ENCODE peak calls at places on chromosome 16, in eight cellular contexts. G is IMR-90, H is right lobe of liver, X is mesenchymal stem cell, U is neural progenitor cell, O is A549, B is fibroblast of lung, J is body of pancreas. W is an unnamed sample.

GRCh38 chr16:14036869-14037268 is 34.2 kb upstream of the MRTFB start:
- DNase-seq in G (no peak), H (no peak), X (no peak), U (no peak), O (no peak), B (no peak), J (no peak), W (no peak)

GRCh38 chr16:88570691-88571092 is 489 bp downstream of the ZC3H18 start:
- DNase-seq in G (no peak), H (no peak), X (peak), U (peak), O (no peak), B (peak), J (peak), W (no peak)

GRCh38 chr16:85391769-85392583 is 221.1 kb upstream of the GSE1 start:
- DNase-seq in G (peak), H (peak), X (no peak), U (no peak), O (no peak), B (no peak), J (no peak), W (peak)

GRCh38 chr16:63789603-63790002 is 1332.3 kb downstream of the CDH11 start:
- DNase-seq in G (no peak), H (no peak), X (no peak), U (no peak), O (no peak), B (no peak), J (no peak), W (no peak)

GRCh38 chr16:84616515-84616914 is 1.4 kb downstream of the COTL1 start:
- DNase-seq in G (no peak), H (no peak), X (peak), U (no peak), O (no peak), B (no peak), J (no peak), W (no peak)

GRCh38 chr16:12120331-12120981 is 143.9 kb downstream of the SNX29 start:
- DNase-seq in G (peak), H (no peak), X (peak), U (no peak), O (no peak), B (peak), J (no peak), W (peak)

GRCh38 chr16:48432136-48432535 is 46.9 kb upstream of the SIAH1 start:
- DNase-seq in G (no peak), H (no peak), X (no peak), U (no peak), O (no peak), B (no peak), J (no peak), W (no peak)

GRCh38 chr16:23369416-23369815 is 67.3 kb downstream of the SCNN1B start:
- DNase-seq in G (no peak), H (no peak), X (no peak), U (no peak), O (no peak), B (no peak), J (no peak), W (no peak)

GRCh38 chr16:75591001-75591852 is 25.0 kb downstream of the GABARAPL2 start:
- DNase-seq in G (peak), H (no peak), X (peak), U (no peak), O (no peak), B (peak), J (no peak), W (no peak)

GRCh38 chr16:84925092-84925772 is 86.1 kb downstream of the ZDHHC7 start:
- DNase-seq in G (no peak), H (peak), X (no peak), U (peak), O (peak), B (no peak), J (peak), W (peak)

GRCh38 chr16:22664132-22664531 is 149.8 kb upstream of the HS3ST2 start:
- DNase-seq in G (no peak), H (no peak), X (no peak), U (no peak), O (no peak), B (no peak), J (no peak), W (no peak)

GRCh38 chr16:66902648-66903543 is 15.8 kb downstream of the CDH16 start:
- DNase-seq in G (no peak), H (no peak), X (no peak), U (no peak), O (no peak), B (no peak), J (no peak), W (no peak)

GRCh38 chr16:68833251-68833650 is 10.1 kb upstream of the TANGO6 start:
- DNase-seq in G (no peak), H (no peak), X (no peak), U (no peak), O (no peak), B (no peak), J (no peak), W (no peak)

GRCh38 chr16:86088816-86089215 is 189.9 kb downstream of the IRF8 start:
- DNase-seq in G (no peak), H (no peak), X (no peak), U (no peak), O (no peak), B (no peak), J (no peak), W (no peak)

GRCh38 chr16:22888791-22889190 is 74.8 kb downstream of the HS3ST2 start:
- DNase-seq in G (peak), H (no peak), X (no peak), U (peak), O (no peak), B (no peak), J (no peak), W (no peak)

GRCh38 chr16:50531901-50532300 is 16.3 kb upstream of the NKD1 start:
- DNase-seq in G (no peak), H (peak), X (no peak), U (no peak), O (no peak), B (no peak), J (no peak), W (no peak)

GRCh38 chr16:75996491-75996890 is 270.2 kb upstream of the CPHXL start:
- DNase-seq in G (no peak), H (no peak), X (peak), U (no peak), O (no peak), B (no peak), J (no peak), W (no peak)

GRCh38 chr16:25108054-25108453 is 3.5 kb upstream of the LCMT1 start:
- DNase-seq in G (no peak), H (no peak), X (no peak), U (no peak), O (no peak), B (no peak), J (no peak), W (no peak)

GRCh38 chr16:57115504-57116182 is 23.3 kb downstream of the CPNE2 start:
- DNase-seq in G (peak), H (peak), X (no peak), U (peak), O (no peak), B (peak), J (no peak), W (no peak)

GRCh38 chr16:27446721-27447120 is 44.7 kb downstream of the IL21R start:
- DNase-seq in G (no peak), H (no peak), X (no peak), U (no peak), O (no peak), B (no peak), J (no peak), W (no peak)

GRCh38 chr16:2716948-2717347 is 3.1 kb downstream of the PRSS27 start:
- DNase-seq in G (no peak), H (no peak), X (no peak), U (peak), O (no peak), B (no peak), J (no peak), W (no peak)

GRCh38 chr16:4924593-4925378 is 12.2 kb downstream of the PPL start:
- DNase-seq in G (no peak), H (peak), X (no peak), U (peak), O (no peak), B (no peak), J (peak), W (peak)

GRCh38 chr16:29662729-29663019 is 373 bp upstream of the SPN start:
- DNase-seq in G (no peak), H (no peak), X (no peak), U (no peak), O (no peak), B (no peak), J (no peak), W (peak)

GRCh38 chr16:58026139-58026704 is 668 bp downstream of the MMP15 start:
- DNase-seq in G (peak), H (peak), X (peak), U (peak), O (peak), B (peak), J (peak), W (peak)

GRCh38 chr16:10835281-10835931 is 16.8 kb upstream of the TVP23A start:
- DNase-seq in G (no peak), H (no peak), X (no peak), U (no peak), O (no peak), B (no peak), J (no peak), W (peak)

GRCh38 chr16:54159490-54160080 is 127.0 kb downstream of the IRX3 start:
- DNase-seq in G (no peak), H (no peak), X (no peak), U (no peak), O (no peak), B (no peak), J (no peak), W (no peak)

GRCh38 chr16:89052191-89052787 is 41.4 kb upstream of the ACSF3 start:
- DNase-seq in G (no peak), H (no peak), X (no peak), U (no peak), O (no peak), B (peak), J (no peak), W (no peak)

GRCh38 chr16:2710711-2711231 is 9.3 kb downstream of the PRSS27 start:
- DNase-seq in G (no peak), H (no peak), X (no peak), U (no peak), O (no peak), B (no peak), J (no peak), W (no peak)

GRCh38 chr16:14194706-14195105 is 123.6 kb downstream of the MRTFB start:
- DNase-seq in G (no peak), H (no peak), X (no peak), U (no peak), O (no peak), B (no peak), J (no peak), W (no peak)

GRCh38 chr16:79485020-79485419 is 115.5 kb downstream of the MAF start:
- DNase-seq in G (no peak), H (no peak), X (no peak), U (no peak), O (no peak), B (no peak), J (no peak), W (no peak)

GRCh38 chr16:57677622-57678369 is 9.7 kb downstream of the ADGRG3 start:
- DNase-seq in G (no peak), H (peak), X (peak), U (no peak), O (peak), B (no peak), J (peak), W (no peak)

GRCh38 chr16:77723108-77723514 is 797 bp downstream of the NUDT7 start:
- DNase-seq in G (peak), H (peak), X (peak), U (no peak), O (no peak), B (peak), J (no peak), W (no peak)

GRCh38 chr16:84916156-84916555 is 95.2 kb downstream of the ZDHHC7 start:
- DNase-seq in G (no peak), H (no peak), X (no peak), U (no peak), O (no peak), B (no peak), J (no peak), W (no peak)

DNA sequence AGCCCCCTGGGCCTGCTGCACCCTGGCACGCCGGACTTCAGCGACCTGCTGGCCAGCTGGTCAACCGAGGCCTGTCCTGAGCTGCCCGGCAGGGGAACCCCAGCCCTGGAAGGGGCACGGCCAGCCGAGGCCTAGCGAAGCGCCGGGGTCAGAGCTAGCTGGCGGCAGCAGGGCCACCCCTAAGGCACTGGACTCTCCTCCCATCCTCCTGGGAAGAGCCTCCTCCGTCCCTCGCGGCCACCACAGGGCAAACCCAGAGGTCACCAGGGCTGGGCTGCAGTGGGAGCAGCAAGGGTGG is 2.3 kb downstream of the PERCC1 start:
- DNase-seq in G (no peak), H (no peak), X (no peak), U (no peak), O (no peak), B (no peak), J (no peak), W (no peak)
- H3K27ac ChIP-seq in G (no peak), H (no peak), X (no peak), U (no peak), O (no peak), B (no peak), J (no peak), W (no peak)

DNA sequence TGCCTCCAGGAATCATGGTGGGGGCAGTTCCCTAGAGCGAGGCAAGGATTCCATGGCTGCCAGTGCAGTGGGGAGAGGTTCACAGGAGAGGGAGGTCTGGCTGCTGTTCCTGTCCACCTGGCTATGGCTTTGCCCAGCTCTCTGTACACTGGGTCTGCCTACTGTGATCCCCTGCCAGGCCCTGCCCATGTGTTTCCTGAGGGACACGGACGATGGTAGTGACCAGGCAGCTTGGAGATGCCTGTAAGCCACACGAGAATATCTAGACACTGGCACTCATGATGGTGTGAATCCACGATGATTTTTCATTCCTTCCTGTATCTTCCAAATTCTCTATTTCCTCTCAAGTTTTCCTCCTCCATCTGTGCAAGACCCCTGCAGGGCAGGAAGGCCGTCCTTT is 11.1 kb downstream of the C1QTNF8 start:
- DNase-seq in G (no peak), H (no peak), X (no peak), U (no peak), O (no peak), B (no peak), J (no peak), W (no peak)
- H3K27ac ChIP-seq in G (no peak), H (no peak), X (no peak), U (no peak), O (no peak), B (no peak), J (no peak), W (no peak)

GRCh38 chr16:376817-377418 is 4.9 kb downstream of the PGAP6 start:
- DNase-seq in G (no peak), H (no peak), X (no peak), U (no peak), O (no peak), B (no peak), J (no peak), W (no peak)
- H3K27ac ChIP-seq in G (no peak), H (no peak), X (no peak), U (no peak), O (no peak), B (no peak), J (no peak), W (no peak)

GRCh38 chr16:87352818-87353217 is 30.8 kb downstream of the FBXO31 start:
- DNase-seq in G (no peak), H (no peak), X (no peak), U (peak), O (no peak), B (no peak), J (no peak), W (no peak)
- H3K27ac ChIP-seq in G (no peak), H (no peak), X (no peak), U (no peak), O (no peak), B (no peak), J (no peak), W (no peak)

W was measured in upper lobe of right lung.